ENCODE peak calls at places on chromosomes 5 and 9, in nine cellular contexts. One of them, this sample, is unnamed.
A peak's percentile ranks its signal among the peaks of the same experiment; 100 is the strongest.

GRCh38 chr5:138650999-138651766 is 76.0 kb upstream of the HSPA9 start:
- DNase-seq in body of pancreas: no peak
- DNase-seq in transverse colon: no peak
- DNase-seq in A549: no peak
- DNase-seq in ovary: no peak
- DNase-seq in heart left ventricle: no peak
- DNase-seq in breast epithelium: no peak
- DNase-seq in Peyer's patch: peak; percentile 35
- DNase-seq in endothelial cell of umbilical vein: no peak
- DNase-seq in this sample: no peak

GRCh38 chr9:86854898-86855523 is 92.3 kb downstream of the GAS1 start:
- DNase-seq in body of pancreas: peak; percentile 87
- DNase-seq in transverse colon: no peak
- DNase-seq in A549: peak; percentile 9
- DNase-seq in ovary: peak; percentile 73
- DNase-seq in heart left ventricle: no peak
- DNase-seq in breast epithelium: no peak
- DNase-seq in Peyer's patch: no peak
- DNase-seq in endothelial cell of umbilical vein: no peak
- DNase-seq in this sample: peak; percentile 29

GRCh38 chr5:176784218-176785165 is 25.9 kb upstream of the UNC5A start:
- DNase-seq in body of pancreas: no peak
- DNase-seq in transverse colon: no peak
- DNase-seq in A549: peak; percentile 86
- DNase-seq in ovary: no peak
- DNase-seq in heart left ventricle: no peak
- DNase-seq in breast epithelium: peak; percentile 30
- DNase-seq in Peyer's patch: peak; percentile 40
- DNase-seq in endothelial cell of umbilical vein: peak; percentile 74
- DNase-seq in this sample: no peak

GRCh38 chr5:66410056-66410455 is 186.1 kb upstream of the MAST4 start:
- DNase-seq in body of pancreas: no peak
- DNase-seq in transverse colon: no peak
- DNase-seq in A549: no peak
- DNase-seq in ovary: no peak
- DNase-seq in heart left ventricle: no peak
- DNase-seq in breast epithelium: no peak
- DNase-seq in Peyer's patch: no peak
- DNase-seq in endothelial cell of umbilical vein: no peak
- DNase-seq in this sample: no peak

GRCh38 chr5:5306696-5307095 is 115.8 kb upstream of the ICE1 start:
- DNase-seq in body of pancreas: no peak
- DNase-seq in transverse colon: no peak
- DNase-seq in A549: no peak
- DNase-seq in ovary: no peak
- DNase-seq in heart left ventricle: no peak
- DNase-seq in breast epithelium: no peak
- DNase-seq in Peyer's patch: no peak
- DNase-seq in endothelial cell of umbilical vein: no peak
- DNase-seq in this sample: no peak

GRCh38 chr9:89405832-89406231 is 87.5 kb downstream of the SECISBP2 start:
- DNase-seq in body of pancreas: no peak
- DNase-seq in transverse colon: peak; percentile 61
- DNase-seq in A549: no peak
- DNase-seq in ovary: no peak
- DNase-seq in heart left ventricle: peak; percentile 55
- DNase-seq in breast epithelium: no peak
- DNase-seq in Peyer's patch: no peak
- DNase-seq in endothelial cell of umbilical vein: peak; percentile 30
- DNase-seq in this sample: peak; percentile 52

GRCh38 chr9:34576593-34576935 is 13.0 kb downstream of the CNTFR start:
- DNase-seq in body of pancreas: no peak
- DNase-seq in transverse colon: no peak
- DNase-seq in A549: no peak
- DNase-seq in ovary: no peak
- DNase-seq in heart left ventricle: no peak
- DNase-seq in breast epithelium: no peak
- DNase-seq in Peyer's patch: no peak
- DNase-seq in endothelial cell of umbilical vein: no peak
- DNase-seq in this sample: no peak

GRCh38 chr5:89857790-89858189 is 551.8 kb downstream of the CETN3 start:
- DNase-seq in body of pancreas: no peak
- DNase-seq in transverse colon: no peak
- DNase-seq in A549: no peak
- DNase-seq in ovary: no peak
- DNase-seq in heart left ventricle: no peak
- DNase-seq in breast epithelium: no peak
- DNase-seq in Peyer's patch: no peak
- DNase-seq in endothelial cell of umbilical vein: no peak
- DNase-seq in this sample: no peak

GRCh38 chr9:98730914-98731313 is 22.2 kb upstream of the GABBR2 start:
- DNase-seq in body of pancreas: no peak
- DNase-seq in transverse colon: no peak
- DNase-seq in A549: no peak
- DNase-seq in ovary: no peak
- DNase-seq in heart left ventricle: no peak
- DNase-seq in breast epithelium: no peak
- DNase-seq in Peyer's patch: no peak
- DNase-seq in endothelial cell of umbilical vein: no peak
- DNase-seq in this sample: no peak

GRCh38 chr5:59724482-59725392 is 168.8 kb downstream of the PDE4D start:
- DNase-seq in body of pancreas: peak; percentile 23
- DNase-seq in transverse colon: peak; percentile 26
- DNase-seq in A549: peak; percentile 66
- DNase-seq in ovary: no peak
- DNase-seq in heart left ventricle: no peak
- DNase-seq in breast epithelium: no peak
- DNase-seq in Peyer's patch: no peak
- DNase-seq in endothelial cell of umbilical vein: peak; percentile 39
- DNase-seq in this sample: no peak

GRCh38 chr5:72938206-72938605 is 17.6 kb upstream of the FCHO2 start:
- DNase-seq in body of pancreas: no peak
- DNase-seq in transverse colon: no peak
- DNase-seq in A549: no peak
- DNase-seq in ovary: no peak
- DNase-seq in heart left ventricle: no peak
- DNase-seq in breast epithelium: no peak
- DNase-seq in Peyer's patch: no peak
- DNase-seq in endothelial cell of umbilical vein: peak; percentile 48
- DNase-seq in this sample: no peak

GRCh38 chr9:8030095-8030494 is 230.5 kb upstream of the DMAC1 start:
- DNase-seq in body of pancreas: no peak
- DNase-seq in transverse colon: no peak
- DNase-seq in A549: no peak
- DNase-seq in ovary: no peak
- DNase-seq in heart left ventricle: no peak
- DNase-seq in breast epithelium: no peak
- DNase-seq in Peyer's patch: no peak
- DNase-seq in endothelial cell of umbilical vein: no peak
- DNase-seq in this sample: no peak

GRCh38 chr5:59186623-59187022 is 603.7 kb downstream of the RAB3C start:
- DNase-seq in body of pancreas: no peak
- DNase-seq in transverse colon: no peak
- DNase-seq in A549: no peak
- DNase-seq in ovary: no peak
- DNase-seq in heart left ventricle: no peak
- DNase-seq in breast epithelium: no peak
- DNase-seq in Peyer's patch: no peak
- DNase-seq in endothelial cell of umbilical vein: no peak
- DNase-seq in this sample: no peak

GRCh38 chr5:78362220-78362619 is 1.8 kb downstream of the SCAMP1 start:
- DNase-seq in body of pancreas: no peak
- DNase-seq in transverse colon: no peak
- DNase-seq in A549: no peak
- DNase-seq in ovary: no peak
- DNase-seq in heart left ventricle: no peak
- DNase-seq in breast epithelium: no peak
- DNase-seq in Peyer's patch: no peak
- DNase-seq in endothelial cell of umbilical vein: peak; percentile 12
- DNase-seq in this sample: no peak

GRCh38 chr5:92401492-92401891 is 1018.4 kb upstream of the ARRDC3 start:
- DNase-seq in body of pancreas: no peak
- DNase-seq in transverse colon: no peak
- DNase-seq in A549: peak; percentile 14
- DNase-seq in ovary: no peak
- DNase-seq in heart left ventricle: no peak
- DNase-seq in breast epithelium: no peak
- DNase-seq in Peyer's patch: no peak
- DNase-seq in endothelial cell of umbilical vein: peak; percentile 8
- DNase-seq in this sample: no peak

GRCh38 chr5:77087484-77088291 is 603 bp upstream of the ZBED3 start:
- DNase-seq in body of pancreas: peak; percentile 19
- DNase-seq in transverse colon: peak; percentile 21
- DNase-seq in A549: no peak
- DNase-seq in ovary: peak; percentile 44
- DNase-seq in heart left ventricle: peak; percentile 33
- DNase-seq in breast epithelium: no peak
- DNase-seq in Peyer's patch: no peak
- DNase-seq in endothelial cell of umbilical vein: peak; percentile 51
- DNase-seq in this sample: peak; percentile 34

GRCh38 chr9:77896269-77897245 is 135.1 kb downstream of the GNAQ start:
- DNase-seq in body of pancreas: no peak
- DNase-seq in transverse colon: no peak
- DNase-seq in A549: no peak
- DNase-seq in ovary: no peak
- DNase-seq in heart left ventricle: no peak
- DNase-seq in breast epithelium: no peak
- DNase-seq in Peyer's patch: no peak
- DNase-seq in endothelial cell of umbilical vein: peak; percentile 52
- DNase-seq in this sample: no peak

GRCh38 chr5:96614110-96614691 is 48.0 kb upstream of the CAST start:
- DNase-seq in body of pancreas: peak; percentile 62
- DNase-seq in transverse colon: peak; percentile 60
- DNase-seq in A549: peak; percentile 86
- DNase-seq in ovary: peak; percentile 75
- DNase-seq in heart left ventricle: peak; percentile 46
- DNase-seq in breast epithelium: no peak
- DNase-seq in Peyer's patch: no peak
- DNase-seq in endothelial cell of umbilical vein: peak; percentile 92
- DNase-seq in this sample: peak; percentile 79

GRCh38 chr9:35605336-35606137 is 475 bp downstream of the TESK1 start:
- DNase-seq in body of pancreas: no peak
- DNase-seq in transverse colon: peak; percentile 35
- DNase-seq in A549: no peak
- DNase-seq in ovary: no peak
- DNase-seq in heart left ventricle: peak; percentile 54
- DNase-seq in breast epithelium: no peak
- DNase-seq in Peyer's patch: peak; percentile 63
- DNase-seq in endothelial cell of umbilical vein: no peak
- DNase-seq in this sample: peak; percentile 60

DNA sequence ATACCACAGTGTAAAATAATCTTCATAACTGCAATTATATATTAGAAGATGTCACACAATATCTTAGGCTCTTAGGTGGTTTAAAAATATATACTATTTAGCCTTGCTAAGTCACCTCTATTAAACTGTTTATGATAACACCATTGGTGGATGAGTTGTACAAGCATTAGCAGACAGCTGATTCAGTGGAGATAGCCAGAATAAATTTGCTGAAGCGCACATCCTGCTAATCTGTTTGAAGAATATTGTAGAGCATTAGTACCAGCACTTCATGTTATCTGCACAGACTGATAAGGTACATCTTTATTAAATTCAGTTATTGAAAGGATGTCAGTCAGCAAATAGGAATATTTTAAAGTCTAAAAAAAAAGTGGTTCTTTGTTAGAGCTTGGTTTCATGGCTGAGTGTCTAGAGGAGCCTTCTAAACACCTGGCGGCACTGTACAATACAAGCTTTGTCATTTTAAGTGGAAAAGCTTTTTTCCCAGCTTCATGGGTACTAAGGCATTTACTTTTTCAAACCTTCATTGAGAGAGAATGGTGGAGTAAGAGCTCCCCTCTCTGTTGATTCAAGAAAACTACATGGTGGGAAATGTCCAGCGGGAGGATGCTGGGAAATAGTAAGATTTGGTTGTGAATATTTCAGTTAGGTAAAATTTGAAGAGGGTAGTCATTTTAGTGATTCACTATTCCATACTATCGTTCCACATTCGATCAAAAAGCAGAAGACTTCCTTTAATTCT is 275.1 kb downstream of the SLF1 start:
- DNase-seq in body of pancreas: no peak
- DNase-seq in transverse colon: no peak
- DNase-seq in A549: peak; percentile 12
- DNase-seq in ovary: no peak
- DNase-seq in heart left ventricle: no peak
- DNase-seq in breast epithelium: no peak
- DNase-seq in Peyer's patch: no peak
- DNase-seq in endothelial cell of umbilical vein: no peak
- DNase-seq in this sample: no peak
- TF ChIP-seq POLR2A in body of pancreas: no peak
- TF ChIP-seq POLR2A in transverse colon: no peak
- TF ChIP-seq POLR2A in A549: no peak
- TF ChIP-seq POLR2A in ovary: no peak
- TF ChIP-seq POLR2A in heart left ventricle: no peak
- TF ChIP-seq POLR2A in breast epithelium: no peak
- TF ChIP-seq POLR2A in Peyer's patch: no peak
- TF ChIP-seq POLR2A in endothelial cell of umbilical vein: no peak
- TF ChIP-seq POLR2A in this sample: no peak

GRCh38 chr9:114158482-114159130 is 3.3 kb downstream of the COL27A1 start:
- DNase-seq in body of pancreas: no peak
- DNase-seq in transverse colon: no peak
- DNase-seq in A549: no peak
- DNase-seq in ovary: no peak
- DNase-seq in heart left ventricle: no peak
- DNase-seq in breast epithelium: no peak
- DNase-seq in Peyer's patch: no peak
- DNase-seq in endothelial cell of umbilical vein: no peak
- DNase-seq in this sample: no peak
- H3K4me1 ChIP-seq in body of pancreas: peaks cover 32% of the 10 kb centered on the region
- H3K4me1 ChIP-seq in transverse colon: peaks cover 29% of the 10 kb centered on the region
- H3K4me1 ChIP-seq in A549: peaks cover 35% of the 10 kb centered on the region
- H3K4me1 ChIP-seq in ovary: peaks cover 3% of the 10 kb centered on the region
- H3K4me1 ChIP-seq in heart left ventricle: peaks cover 38% of the 10 kb centered on the region
- H3K4me1 ChIP-seq in breast epithelium: no peaks in the 10 kb centered on the region
- H3K4me1 ChIP-seq in Peyer's patch: peaks cover 25% of the 10 kb centered on the region
- H3K4me1 ChIP-seq in endothelial cell of umbilical vein: peaks cover 25% of the 10 kb centered on the region
- H3K4me1 ChIP-seq in this sample: peaks cover 20% of the 10 kb centered on the region

DNA sequence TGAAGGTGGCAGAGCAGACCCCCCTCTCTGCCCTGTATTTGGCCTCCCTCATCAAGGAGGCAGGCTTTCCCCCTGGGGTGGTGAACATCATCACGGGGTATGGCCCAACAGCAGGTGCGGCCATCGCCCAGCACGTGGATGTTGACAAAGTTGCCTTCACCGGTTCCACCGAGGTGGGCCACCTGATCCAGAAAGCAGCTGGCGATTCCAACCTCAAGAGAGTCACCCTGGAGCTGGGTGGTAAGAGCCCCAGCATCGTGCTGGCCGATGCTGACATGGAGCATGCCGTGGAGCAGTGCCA is 3.8 kb downstream of the ALDH1B1 start:
- DNase-seq in body of pancreas: no peak
- DNase-seq in transverse colon: no peak
- DNase-seq in A549: no peak
- DNase-seq in ovary: no peak
- DNase-seq in heart left ventricle: no peak
- DNase-seq in breast epithelium: no peak
- DNase-seq in Peyer's patch: no peak
- DNase-seq in endothelial cell of umbilical vein: no peak
- DNase-seq in this sample: no peak
- H3K4me3 ChIP-seq in body of pancreas: no peak overlapping the region
- H3K4me3 ChIP-seq in transverse colon: no peak overlapping the region
- H3K4me3 ChIP-seq in A549: no peak overlapping the region
- H3K4me3 ChIP-seq in ovary: no peak overlapping the region
- H3K4me3 ChIP-seq in heart left ventricle: no peak overlapping the region
- H3K4me3 ChIP-seq in breast epithelium: no peak overlapping the region
- H3K4me3 ChIP-seq in Peyer's patch: no peak overlapping the region
- H3K4me3 ChIP-seq in endothelial cell of umbilical vein: no peak overlapping the region
- H3K4me3 ChIP-seq in this sample: no peak overlapping the region

GRCh38 chr9:134689320-134690181 is 47.9 kb downstream of the COL5A1 start:
- DNase-seq in body of pancreas: peak; percentile 64
- DNase-seq in transverse colon: peak; percentile 68
- DNase-seq in A549: peak; percentile 59
- DNase-seq in ovary: peak; percentile 79
- DNase-seq in heart left ventricle: peak; percentile 75
- DNase-seq in breast epithelium: peak; percentile 76
- DNase-seq in Peyer's patch: peak; percentile 67
- DNase-seq in endothelial cell of umbilical vein: peak; percentile 63
- DNase-seq in this sample: peak; percentile 61
- TF ChIP-seq POLR2A in body of pancreas: no peak
- TF ChIP-seq POLR2A in transverse colon: no peak
- TF ChIP-seq POLR2A in A549: no peak
- TF ChIP-seq POLR2A in ovary: no peak
- TF ChIP-seq POLR2A in heart left ventricle: no peak
- TF ChIP-seq POLR2A in breast epithelium: no peak
- TF ChIP-seq POLR2A in Peyer's patch: no peak
- TF ChIP-seq POLR2A in endothelial cell of umbilical vein: no peak
- TF ChIP-seq POLR2A in this sample: no peak

This sample was measured in adrenal gland.